ENCODE peak calls at places on chromosomes 11 and 22, in nine cellular contexts. U, A, M, E, B, N, K, V and Q are unnamed samples. For H3K4me1, the result is how much of the 10 kb centered on the place peaks cover.

GRCh38 chr11:33735166-33735425 is 1.1 kb downstream of the CD59 start:
- DNase-seq in M (no peak), B (no peak), N (no peak), E (no peak), V (no peak), K (peak), U (no peak), A (no peak), Q (no peak)

GRCh38 chr22:45891021-45891421 is 85.9 kb downstream of the WNT7B start:
- DNase-seq in B (no peak), N (peak), A (no peak), M (peak), E (no peak), K (no peak), U (no peak), V (no peak), Q (no peak)

GRCh38 chr22:23236440-23237139 is 56.3 kb downstream of the BCR start:
- DNase-seq in A (no peak), U (no peak), B (no peak), V (no peak), K (no peak), M (no peak), N (no peak), E (no peak), Q (no peak)

GRCh38 chr11:86395061-86395551 is 20.4 kb downstream of the CCDC81 start:
- DNase-seq in U (no peak), V (no peak), A (peak), E (peak), N (no peak), B (peak), K (no peak), M (peak), Q (peak)

GRCh38 chr11:13354335-13354734 is 76.7 kb downstream of the BMAL1 start:
- DNase-seq in K (no peak), E (no peak), M (no peak), N (no peak), A (no peak), U (peak), B (no peak), V (no peak), Q (no peak)

GRCh38 chr11:57223601-57224000 is 13.4 kb downstream of the APLNR start:
- DNase-seq in K (no peak), U (no peak), M (no peak), E (no peak), V (no peak), N (no peak), A (no peak), B (no peak), Q (no peak)

GRCh38 chr11:85301895-85302678 is 325.1 kb downstream of the DLG2 start:
- DNase-seq in N (no peak), B (peak), A (no peak), E (no peak), M (no peak), U (no peak), K (no peak), V (no peak), Q (no peak)

GRCh38 chr11:119169272-119169719 is 771 bp downstream of the NLRX1 start:
- DNase-seq in N (no peak), K (peak), M (peak), E (peak), A (peak), B (peak), U (peak), V (peak), Q (peak)

GRCh38 chr22:35540600-35541253 is at the start of gene RASD2:
- DNase-seq in E (peak), N (peak), U (peak), V (peak), B (peak), M (peak), A (no peak), K (peak), Q (peak)

GRCh38 chr11:2428322-2428795 is 16.0 kb downstream of the TRPM5 start:
- DNase-seq in V (peak), E (peak), A (peak), N (peak), K (peak), U (peak), M (peak), B (peak), Q (peak)

GRCh38 chr11:21474529-21474928 is 718.4 kb upstream of the ANO5 start:
- DNase-seq in A (no peak), N (no peak), B (no peak), U (no peak), M (no peak), V (no peak), K (no peak), E (no peak), Q (no peak)

GRCh38 chr11:124748100-124748418 is 4.0 kb downstream of the VSIG2 start:
- DNase-seq in B (no peak), V (no peak), E (no peak), M (no peak), U (no peak), N (no peak), A (no peak), K (no peak), Q (no peak)

GRCh38 chr11:124745270-124745834 is 5.6 kb downstream of the NRGN start:
- DNase-seq in V (no peak), M (no peak), N (no peak), K (no peak), E (no peak), U (no peak), B (no peak), A (no peak), Q (no peak)

GRCh38 chr11:124745835-124746620 is 6.0 kb downstream of the VSIG2 start:
- DNase-seq in U (no peak), B (no peak), K (peak), N (no peak), A (no peak), V (no peak), M (no peak), E (no peak), Q (no peak)

GRCh38 chr11:124747406-124748099 is 4.5 kb downstream of the VSIG2 start:
- DNase-seq in V (no peak), N (no peak), E (no peak), A (no peak), K (no peak), U (no peak), B (no peak), M (no peak), Q (no peak)

DNA sequence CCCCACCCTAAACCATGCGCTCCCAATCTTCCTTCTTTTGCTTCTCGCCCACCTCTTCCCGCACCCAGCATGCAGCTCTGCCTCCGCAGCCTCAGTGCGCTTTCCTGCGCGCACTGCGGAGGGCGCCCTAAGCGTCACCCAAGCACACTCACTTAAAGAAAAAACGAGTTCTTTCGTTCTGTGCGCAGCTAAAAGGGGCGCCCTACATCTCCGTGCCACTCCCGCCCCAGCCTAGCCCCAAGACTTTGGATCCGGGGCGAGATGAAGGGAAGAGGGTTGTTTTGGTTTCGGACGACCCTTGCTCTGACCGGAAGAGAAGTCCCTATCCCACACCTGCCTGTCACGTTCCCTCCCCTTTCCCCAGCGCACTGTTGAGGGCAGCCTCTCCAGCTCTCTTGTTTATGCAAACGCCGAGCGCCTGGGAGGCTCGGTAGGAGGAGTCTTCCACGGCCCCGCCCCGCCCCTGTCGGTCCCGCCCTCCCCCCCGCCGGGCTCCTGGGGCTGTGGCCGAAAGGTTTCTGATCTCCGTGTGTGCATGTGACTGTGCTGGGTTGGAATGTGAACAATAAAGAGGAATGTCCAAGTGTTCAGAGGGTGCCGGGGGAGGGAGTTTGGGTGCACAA is 5.3 kb downstream of the VSIG2 start:
- DNase-seq in B (peak), E (peak), M (peak), A (peak), U (peak), K (peak), N (peak), V (peak), Q (peak)
- H3K4me1 ChIP-seq in B (under half), E (under half), M (under half), A (under half), U (under half), K (under half), N (under half), V (under half), Q (under half)

GRCh38 chr11:114219559-114220349 is 76.4 kb upstream of the NNMT start:
- DNase-seq in A (peak), K (no peak), V (no peak), N (no peak), B (peak), E (peak), M (no peak), U (peak), Q (no peak)
- TF ChIP-seq CTCF in A (no peak), K (no peak), V (no peak), N (no peak), B (no peak), E (no peak), M (no peak), U (no peak), Q (no peak)

GRCh38 chr11:118003456-118003855 is 17.3 kb downstream of the IL10RA start:
- DNase-seq in M (no peak), K (no peak), V (no peak), B (no peak), A (no peak), U (no peak), N (no peak), E (no peak), Q (no peak)

GRCh38 chr11:118003021-118003423 is 16.8 kb downstream of the IL10RA start:
- DNase-seq in N (no peak), B (no peak), K (no peak), U (no peak), V (no peak), M (no peak), A (no peak), E (no peak), Q (no peak)

GRCh38 chr11:118002010-118002540 is 15.9 kb downstream of the IL10RA start:
- DNase-seq in K (no peak), A (no peak), M (no peak), E (no peak), V (no peak), N (no peak), U (no peak), B (no peak), Q (no peak)

GRCh38 chr11:118001494-118001971 is 15.3 kb downstream of the IL10RA start:
- DNase-seq in M (no peak), N (no peak), U (no peak), B (no peak), V (no peak), E (no peak), K (no peak), A (no peak), Q (no peak)

GRCh38 chr11:118002541-118003019 is 16.4 kb downstream of the IL10RA start:
- DNase-seq in E (no peak), B (peak), N (no peak), V (peak), U (peak), A (peak), M (peak), K (peak), Q (no peak)
- H3K4me1 ChIP-seq in E (under half), B (under half), N (under half), V (under half), U (under half), A (under half), M (under half), K (under half), Q (under half)

GRCh38 chr11:69708731-69709401 is 5.0 kb upstream of the FGF19 start:
- DNase-seq in E (no peak), U (no peak), V (no peak), N (no peak), B (no peak), A (no peak), M (no peak), K (no peak), Q (no peak)
- TF ChIP-seq CTCF in E (no peak), U (no peak), V (no peak), N (no peak), B (no peak), A (no peak), M (no peak), K (no peak), Q (no peak)

DNA sequence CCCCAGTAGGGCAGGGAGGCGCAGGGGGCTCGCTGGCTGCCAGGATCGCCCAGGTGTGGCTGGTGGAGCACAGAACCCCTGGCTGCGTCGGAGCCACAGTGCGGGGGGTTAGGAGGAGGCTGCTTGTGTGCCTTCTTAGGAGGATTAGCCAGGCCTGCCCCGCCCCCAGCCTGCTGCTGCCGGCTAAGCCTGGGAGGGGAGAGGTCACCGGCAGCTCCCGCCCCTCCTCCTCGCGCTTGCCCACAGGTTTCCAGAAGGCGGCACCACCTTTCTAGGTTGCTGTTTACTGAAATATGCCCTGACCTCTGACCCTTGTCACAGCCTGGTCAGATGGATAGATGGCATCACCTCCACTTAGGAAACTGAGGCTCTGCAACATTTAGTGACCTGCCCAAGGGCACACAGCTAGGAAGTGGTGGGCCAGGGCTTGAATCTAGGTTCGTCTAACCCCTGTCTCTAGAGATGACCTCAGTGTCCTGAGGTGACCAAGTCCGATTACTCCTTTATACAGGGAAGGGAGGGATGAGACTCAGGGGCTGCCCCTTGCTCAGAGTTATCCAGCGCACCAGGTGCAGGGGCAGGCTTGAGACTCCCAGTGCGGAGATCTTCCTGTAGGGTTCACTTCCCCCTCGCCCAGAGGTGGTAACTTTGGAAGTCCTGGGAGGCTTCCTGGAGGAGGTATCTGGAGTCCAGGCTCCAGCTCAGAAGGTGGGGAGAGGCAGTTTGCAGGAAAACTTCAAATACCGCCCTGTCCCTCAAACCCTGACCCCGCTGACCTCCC is 44.0 kb downstream of the MYO7A start:
- DNase-seq in N (no peak), M (no peak), B (no peak), U (no peak), V (no peak), K (no peak), A (no peak), E (no peak), Q (no peak)
- H3K4me1 ChIP-seq in N (under half), M (under half), B (under half), U (under half), V (under half), K (under half), A (under half), E (under half), Q (under half)

GRCh38 chr11:105611414-105611813 is 1.5 kb downstream of the GRIA4 start:
- DNase-seq in V (no peak), U (no peak), E (no peak), N (no peak), M (no peak), K (no peak), A (peak), B (no peak), Q (no peak)

GRCh38 chr11:105611837-105612480 is 2.1 kb downstream of the GRIA4 start:
- DNase-seq in U (no peak), N (no peak), M (no peak), B (no peak), A (no peak), V (no peak), K (no peak), E (no peak), Q (no peak)

GRCh38 chr11:105609341-105609781 is 512 bp upstream of the GRIA4 start:
- DNase-seq in E (no peak), U (peak), V (no peak), B (no peak), N (peak), K (peak), A (peak), M (no peak), Q (no peak)

GRCh38 chr11:105610796-105611361 is 1.0 kb downstream of the GRIA4 start:
- DNase-seq in U (no peak), K (no peak), A (no peak), E (no peak), V (no peak), M (no peak), N (no peak), B (no peak), Q (no peak)

DNA sequence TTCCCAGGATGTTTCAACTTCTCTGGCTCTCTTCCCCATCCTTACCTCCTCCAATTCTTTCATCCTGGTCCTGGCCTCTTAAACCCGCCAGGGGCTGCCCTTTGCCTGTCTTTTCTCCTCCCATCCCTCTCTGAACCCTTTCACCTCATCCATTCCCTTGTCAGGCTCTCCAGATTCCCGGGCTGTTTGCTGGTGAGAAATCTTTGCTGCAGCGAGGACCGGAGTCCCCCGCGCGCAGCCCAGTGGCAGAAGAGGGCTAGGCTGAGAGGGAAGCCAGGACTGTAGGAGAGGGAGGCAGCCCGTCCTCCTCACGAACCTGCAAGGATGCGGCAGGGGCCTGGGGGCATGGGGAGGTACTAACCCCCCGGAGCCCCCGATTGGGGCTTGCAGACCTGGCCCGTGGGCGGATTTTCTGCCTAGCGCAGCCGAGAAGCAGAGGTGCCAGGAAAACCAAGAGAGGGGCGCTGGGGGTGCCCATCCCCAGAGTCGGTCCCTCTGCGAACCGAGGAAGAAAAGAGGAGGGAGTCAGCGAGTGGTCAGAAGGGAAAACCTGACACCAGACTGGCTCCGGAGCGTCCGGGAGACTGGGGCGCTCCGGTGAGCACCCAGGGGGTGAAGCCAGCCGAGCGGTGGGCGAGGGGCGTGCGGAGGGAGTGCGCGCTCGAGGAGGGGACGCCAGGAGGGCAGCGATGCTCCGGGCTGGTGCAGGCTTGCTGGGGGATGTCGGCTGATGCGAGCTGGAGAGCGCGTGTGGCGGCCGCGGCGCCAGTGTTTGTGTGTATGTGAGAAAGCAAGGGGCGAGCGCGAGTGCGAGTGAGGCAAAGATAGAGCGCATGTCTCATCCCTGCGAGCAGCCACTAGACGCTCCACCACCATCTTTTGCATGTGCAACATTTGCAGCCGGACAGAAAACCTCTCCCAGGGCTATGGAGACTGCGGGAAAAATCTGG is at the start of gene GRIA4:
- DNase-seq in B (peak), E (no peak), N (peak), V (no peak), M (peak), A (peak), K (peak), U (peak), Q (no peak)
- TF ChIP-seq CTCF in B (no peak), E (no peak), N (peak), V (no peak), M (no peak), A (peak), K (no peak), U (no peak), Q (no peak)